ENCODE peak calls at places on chromosomes 5 and 9, in five cellular contexts. C, P, T, B and E are unnamed samples.
A peak's percentile ranks its signal among the peaks of the same experiment; 100 is the strongest.

GRCh38 chr5:97737608-97738007 is 554.6 kb upstream of the RIOK2 start:
- DNase-seq in C (no peak), P (no peak), T (no peak), B (no peak), E (no peak)

GRCh38 chr9:23123048-23123632 is 676.5 kb downstream of the DMRTA1 start:
- DNase-seq in C (peak; percentile 16), P (no peak), T (peak; percentile 27), B (peak; percentile 17), E (no peak)

GRCh38 chr5:154756203-154756870 is 1.2 kb downstream of the LARP1 start:
- DNase-seq in C (no peak), P (peak; percentile 27), T (no peak), B (no peak), E (no peak)

GRCh38 chr9:20405086-20405485 is 217.2 kb downstream of the MLLT3 start:
- DNase-seq in C (no peak), P (no peak), T (no peak), B (no peak), E (no peak)

GRCh38 chr5:175652741-175653663 is 4.9 kb upstream of the HRH2 start:
- DNase-seq in C (no peak), P (peak; percentile 83), T (no peak), B (no peak), E (no peak)

GRCh38 chr9:90801507-90802289 is at the start of gene SYK:
- DNase-seq in C (no peak), P (no peak), T (peak; percentile 66), B (no peak), E (no peak)

GRCh38 chr9:114385412-114386181 is 2.2 kb downstream of the AKNA start:
- DNase-seq in C (no peak), P (peak; percentile 89), T (no peak), B (no peak), E (peak; percentile 55)

GRCh38 chr9:87292449-87293191 is 205.0 kb upstream of the DAPK1 start:
- DNase-seq in C (no peak), P (no peak), T (no peak), B (no peak), E (no peak)

GRCh38 chr5:82092-82491 is 9.9 kb upstream of the PLEKHG4B start:
- DNase-seq in C (no peak), P (no peak), T (no peak), B (no peak), E (no peak)

GRCh38 chr5:149018909-149019443 is 43.9 kb downstream of the SH3TC2 start:
- DNase-seq in C (no peak), P (no peak), T (no peak), B (no peak), E (no peak)

GRCh38 chr5:83375049-83375710 is 96.4 kb upstream of the VCAN start:
- DNase-seq in C (no peak), P (no peak), T (no peak), B (no peak), E (no peak)

GRCh38 chr5:146199216-146199815 is 4.1 kb upstream of the RBM27 start:
- DNase-seq in C (no peak), P (no peak), T (no peak), B (no peak), E (no peak)

GRCh38 chr5:23084815-23085214 is 231.7 kb upstream of the CDH12 start:
- DNase-seq in C (no peak), P (no peak), T (no peak), B (peak; percentile 14), E (no peak)

GRCh38 chr5:27191786-27192505 is 153.6 kb upstream of the CDH9 start:
- DNase-seq in C (no peak), P (no peak), T (no peak), B (no peak), E (no peak)

GRCh38 chr5:132586063-132586462 is 29.3 kb downstream of the RAD50 start:
- DNase-seq in C (no peak), P (no peak), T (no peak), B (no peak), E (no peak)

GRCh38 chr9:93670208-93671029 is 94.0 kb downstream of the PHF2 start:
- DNase-seq in C (no peak), P (no peak), T (no peak), B (no peak), E (no peak)

GRCh38 chr5:150632305-150633160 is 7.9 kb upstream of the SYNPO start:
- DNase-seq in C (no peak), P (no peak), T (no peak), B (no peak), E (peak; percentile 43)

GRCh38 chr9:83956288-83957028 is 23.6 kb downstream of the HNRNPK start:
- DNase-seq in C (no peak), P (peak; percentile 64), T (peak; percentile 70), B (no peak), E (no peak)

GRCh38 chr5:102536323-102536928 is 37.6 kb upstream of the SLCO6A1 start:
- DNase-seq in C (no peak), P (no peak), T (peak; percentile 16), B (no peak), E (no peak)

GRCh38 chr5:137833463-137833862 is 34.2 kb upstream of the MYOT start:
- DNase-seq in C (no peak), P (no peak), T (no peak), B (no peak), E (no peak)

GRCh38 chr5:137822983-137823382 is 44.7 kb upstream of the MYOT start:
- DNase-seq in C (no peak), P (no peak), T (no peak), B (no peak), E (no peak)

GRCh38 chr9:70420267-70421019 is 6.0 kb upstream of the KLF9 start:
- DNase-seq in C (peak; percentile 36), P (peak; percentile 30), T (peak; percentile 80), B (peak; percentile 48), E (no peak)

GRCh38 chr9:35826071-35826701 is 2.3 kb downstream of the FAM221B start:
- DNase-seq in C (no peak), P (peak; percentile 21), T (peak; percentile 69), B (peak; percentile 36), E (peak; percentile 43)

GRCh38 chr9:15087031-15087417 is 176.8 kb upstream of the FREM1 start:
- DNase-seq in C (no peak), P (no peak), T (no peak), B (no peak), E (no peak)

GRCh38 chr5:124395287-124395686 is 351.2 kb downstream of the ZNF608 start:
- DNase-seq in C (no peak), P (no peak), T (no peak), B (no peak), E (no peak)

GRCh38 chr5:6180231-6180872 is 198.0 kb downstream of the MED10 start:
- DNase-seq in C (no peak), P (no peak), T (no peak), B (no peak), E (no peak)

GRCh38 chr9:21412109-21412508 is 3.2 kb downstream of the IFNA8 start:
- DNase-seq in C (no peak), P (no peak), T (no peak), B (no peak), E (no peak)

GRCh38 chr9:129011761-129012281 is 16.3 kb downstream of the SH3GLB2 start:
- DNase-seq in C (no peak), P (no peak), T (no peak), B (no peak), E (no peak)

GRCh38 chr5:43207601-43208000 is 15.6 kb downstream of the NIM1K start:
- DNase-seq in C (no peak), P (no peak), T (no peak), B (no peak), E (no peak)

GRCh38 chr9:108924436-108924835 is 9.5 kb downstream of the ELP1 start:
- DNase-seq in C (no peak), P (no peak), T (no peak), B (no peak), E (no peak)

GRCh38 chr9:92608221-92609141 is 61.5 kb downstream of the IPPK start:
- DNase-seq in C (no peak), P (no peak), T (no peak), B (no peak), E (no peak)

GRCh38 chr9:83477571-83477970 is 60.6 kb downstream of the FRMD3 start:
- DNase-seq in C (no peak), P (no peak), T (no peak), B (no peak), E (no peak)

GRCh38 chr5:142006363-142007236 is 6.2 kb downstream of the GNPDA1 start:
- DNase-seq in C (no peak), P (peak; percentile 58), T (no peak), B (no peak), E (no peak)

GRCh38 chr9:2180704-2181103 is 165.6 kb downstream of the SMARCA2 start:
- DNase-seq in C (no peak), P (no peak), T (no peak), B (no peak), E (no peak)

GRCh38 chr9:89619019-89619418 is 14.2 kb downstream of the GADD45G start:
- DNase-seq in C (no peak), P (no peak), T (no peak), B (no peak), E (no peak)